ENCODE peak calls at places on chromosomes 13 and 19, in five cellular contexts. X, B, J, Y and A are unnamed samples.

GRCh38 chr13:60275208-60275607 is 111.5 kb upstream of the DIAPH3 start:
- DNase-seq in B (no peak), X (no peak), Y (no peak), J (no peak), A (no peak)

GRCh38 chr13:97028441-97029299 is 34.4 kb upstream of the OXGR1 start:
- DNase-seq in J (peak; percentile 24), Y (no peak), X (peak; percentile 50), B (peak; percentile 85), A (no peak)

GRCh38 chr13:75512253-75512652 is 25.4 kb downstream of the COMMD6 start:
- DNase-seq in X (no peak), B (no peak), J (no peak), Y (no peak), A (no peak)

GRCh38 chr19:4506449-4507149 is 11.7 kb downstream of the PLIN4 start:
- DNase-seq in J (no peak), X (no peak), B (no peak), Y (no peak), A (no peak)

GRCh38 chr13:60411983-60412382 is 15.0 kb downstream of the TDRD3 start:
- DNase-seq in X (no peak), B (no peak), Y (no peak), J (no peak), A (no peak)

GRCh38 chr19:10112895-10113591 is 1.6 kb downstream of the P2RY11 start:
- DNase-seq in B (peak; percentile 81), J (no peak), Y (no peak), X (peak; percentile 67), A (peak; percentile 75)

GRCh38 chr19:5178051-5178450 is 162.6 kb downstream of the PTPRS start:
- DNase-seq in B (no peak), Y (no peak), X (no peak), J (no peak), A (no peak)

GRCh38 chr13:27203854-27204253 is 32.2 kb upstream of the USP12 start:
- DNase-seq in B (no peak), Y (no peak), X (no peak), J (no peak), A (no peak)

GRCh38 chr19:2624537-2625091 is 77.9 kb downstream of the GNG7 start:
- DNase-seq in Y (no peak), X (no peak), B (peak; percentile 75), J (peak; percentile 68), A (no peak)

GRCh38 chr13:42720116-42720857 is 61.1 kb upstream of the FAM216B start:
- DNase-seq in J (no peak), Y (no peak), B (peak; percentile 67), X (no peak), A (no peak)

GRCh38 chr13:47251771-47252170 is 354.9 kb upstream of the HTR2A start:
- DNase-seq in Y (no peak), X (no peak), J (no peak), B (no peak), A (no peak)

GRCh38 chr13:31029129-31029528 is 96.7 kb downstream of the TEX26 start:
- DNase-seq in J (no peak), B (no peak), Y (no peak), X (no peak), A (no peak)

GRCh38 chr19:28949535-28949934 is 263.4 kb downstream of the UQCRFS1 start:
- DNase-seq in X (no peak), Y (no peak), J (no peak), B (no peak), A (no peak)

GRCh38 chr19:15534957-15535864 is 26.9 kb downstream of the CYP4F22 start:
- DNase-seq in J (no peak), B (no peak), X (no peak), Y (no peak), A (no peak)

GRCh38 chr13:60398949-60399589 is 2.0 kb downstream of the TDRD3 start:
- DNase-seq in X (no peak), Y (no peak), J (no peak), B (no peak), A (no peak)

GRCh38 chr13:105033999-105034398 is 1501.5 kb downstream of the EFNB2 start:
- DNase-seq in X (no peak), Y (no peak), B (no peak), J (no peak), A (no peak)

GRCh38 chr13:113794764-113795173 is 35.7 kb downstream of the TMEM255B start:
- DNase-seq in J (no peak), Y (no peak), B (no peak), X (no peak), A (no peak)

GRCh38 chr13:36841411-36841810 is 22.4 kb downstream of the RFXAP start:
- DNase-seq in Y (no peak), X (no peak), J (no peak), B (no peak), A (no peak)

GRCh38 chr19:4393947-4394590 is 6.3 kb downstream of the SH3GL1 start:
- DNase-seq in J (no peak), Y (no peak), X (no peak), B (no peak), A (no peak)

GRCh38 chr13:25687622-25688225 is 315.9 kb downstream of the ATP8A2 start:
- DNase-seq in X (no peak), J (peak; percentile 14), Y (no peak), B (no peak), A (no peak)

GRCh38 chr13:72290962-72291681 is 424.1 kb upstream of the DACH1 start:
- DNase-seq in Y (no peak), J (no peak), X (no peak), B (no peak), A (no peak)
- H3K27ac ChIP-seq in Y (no peak overlapping the region), J (no peak overlapping the region), X (no peak overlapping the region), B (no peak overlapping the region), A (no peak overlapping the region)

DNA sequence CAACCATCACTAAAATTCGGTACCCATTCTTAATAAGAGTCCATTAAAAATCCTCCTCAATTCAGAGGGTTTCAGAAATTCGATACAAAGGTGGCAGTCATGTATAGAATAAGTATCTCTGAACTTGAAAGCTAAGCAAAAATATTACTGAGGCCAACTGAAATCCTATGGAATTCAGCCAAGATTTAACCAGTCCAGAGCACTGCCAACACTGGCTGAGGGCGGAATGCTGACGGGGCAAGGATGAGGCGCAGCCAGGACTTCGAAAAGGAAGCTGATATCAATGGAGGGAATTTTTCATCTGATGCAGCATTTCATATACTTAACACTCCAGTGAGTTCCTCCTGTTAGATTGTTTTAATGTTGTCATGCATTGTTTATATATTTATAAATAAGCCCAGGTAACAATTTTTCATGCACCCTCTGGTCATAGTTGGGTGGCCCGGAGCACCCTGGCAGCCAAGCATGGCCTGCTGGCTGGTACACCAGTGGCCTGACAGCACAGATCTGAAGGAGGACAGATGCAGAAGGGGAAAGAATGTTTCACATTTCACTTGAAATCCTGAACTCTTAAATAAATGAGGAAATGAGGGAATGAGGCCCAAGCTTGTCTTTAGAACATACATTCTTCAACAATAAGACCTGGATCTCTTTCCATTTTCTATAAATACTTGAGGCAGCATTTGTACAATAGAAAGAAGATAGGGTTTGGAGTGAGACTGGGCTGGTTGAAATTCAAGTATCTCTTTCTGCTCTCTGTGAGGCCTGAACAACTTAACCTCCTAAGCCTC is 41.5 kb downstream of the WDFY2 start:
- DNase-seq in J (peak; percentile 28), X (no peak), B (no peak), Y (no peak), A (no peak)
- H3K27ac ChIP-seq in J (peak overlapping the region; percentile 18), X (no peak overlapping the region), B (no peak overlapping the region), Y (peak overlapping the region; percentile 26), A (no peak overlapping the region)

GRCh38 chr19:43984687-43985000 is 656 bp downstream of the ZNF155 start:
- DNase-seq in Y (no peak), X (peak; percentile 16), B (no peak), J (peak; percentile 20), A (no peak)
- H3K27ac ChIP-seq in Y (no peak overlapping the region), X (peak overlapping the region; percentile 82), B (peak overlapping the region; percentile 71), J (peak overlapping the region; percentile 85), A (peak overlapping the region; percentile 58)

GRCh38 chr19:42286349-42287016 is 15.4 kb upstream of the PRR19 start:
- DNase-seq in X (no peak), Y (no peak), B (no peak), J (no peak), A (no peak)
- H3K27ac ChIP-seq in X (peak overlapping the region; percentile 77), Y (peak overlapping the region; percentile 57), B (peak overlapping the region; percentile 29), J (peak overlapping the region; percentile 74), A (peak overlapping the region; percentile 67)

GRCh38 chr13:109782823-109783411 is 3.5 kb downstream of the IRS2 start:
- DNase-seq in Y (no peak), X (no peak), B (no peak), J (no peak), A (no peak)

GRCh38 chr13:109785141-109785891 is 1.1 kb downstream of the IRS2 start:
- DNase-seq in J (no peak), B (peak; percentile 67), Y (no peak), X (no peak), A (peak; percentile 70)

GRCh38 chr13:109784590-109785140 is 1.7 kb downstream of the IRS2 start:
- DNase-seq in B (peak; percentile 84), J (peak; percentile 79), Y (no peak), X (no peak), A (peak; percentile 65)

GRCh38 chr13:109783447-109783814 is 3.0 kb downstream of the IRS2 start:
- DNase-seq in X (no peak), J (no peak), Y (no peak), B (no peak), A (no peak)

DNA sequence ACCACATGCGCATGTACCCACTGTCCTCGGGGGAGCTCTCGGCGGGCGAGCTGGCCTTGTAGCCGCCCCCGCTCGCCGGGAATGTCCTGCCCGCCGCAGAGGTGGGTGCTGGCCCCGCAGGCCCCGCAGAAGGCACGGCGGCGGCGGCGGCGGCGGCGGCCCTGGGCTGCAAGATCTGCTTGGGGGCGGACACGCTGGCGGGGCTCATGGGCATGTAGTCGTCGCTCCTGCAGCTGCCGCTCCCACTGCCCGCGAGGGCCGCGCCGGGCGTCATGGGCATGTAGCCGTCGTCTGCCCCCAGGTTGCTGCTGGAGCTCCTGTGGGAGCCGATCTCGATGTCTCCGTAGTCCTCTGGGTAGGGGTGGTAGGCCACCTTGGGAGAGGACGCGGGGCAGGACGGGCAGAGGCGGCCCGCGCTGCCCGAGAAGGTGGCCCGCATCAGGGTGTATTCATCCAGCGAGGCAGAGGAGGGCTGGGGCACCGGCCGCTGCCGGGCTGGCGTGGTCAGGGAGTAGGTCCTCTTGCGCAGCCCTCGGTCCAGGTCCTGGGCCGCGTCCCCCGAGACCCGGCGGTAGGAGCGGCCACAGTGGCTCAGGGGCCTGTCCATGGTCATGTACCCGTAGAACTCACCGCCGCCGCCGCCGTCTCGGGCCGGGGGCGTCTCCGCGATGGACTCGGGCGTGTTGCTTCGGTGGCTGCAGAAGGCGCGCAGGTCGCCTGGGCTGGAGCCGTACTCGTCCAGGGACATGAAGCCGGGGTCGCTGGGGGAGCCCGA is 2.4 kb downstream of the IRS2 start:
- DNase-seq in Y (no peak), X (no peak), J (no peak), B (peak; percentile 56), A (no peak)
- H3K27ac ChIP-seq in Y (peak overlapping the region; percentile 72), X (no peak overlapping the region), J (peak overlapping the region; percentile 60), B (no peak overlapping the region), A (no peak overlapping the region)